ENCODE peak calls at places on chromosome 18, in ten cellular contexts. A, Q, R, Z, P, E, N, V, I and C are unnamed samples.

GRCh38 chr18:11163668-11164067 is 14.3 kb upstream of the PIEZO2 start:
- DNase-seq in A (peak; percentile 36), Q (no peak), R (no peak), Z (peak; percentile 44), P (no peak), E (no peak), N (no peak), V (peak; percentile 36), I (no peak), C (no peak)

GRCh38 chr18:76588591-76589303 is 93.7 kb upstream of the ZNF516 start:
- DNase-seq in A (no peak), Q (no peak), R (peak; percentile 82), Z (peak; percentile 72), P (no peak), E (no peak), N (no peak), V (no peak), I (no peak), C (no peak)

GRCh38 chr18:66971951-66972350 is 368.1 kb upstream of the CDH19 start:
- DNase-seq in A (no peak), Q (no peak), R (no peak), Z (no peak), P (no peak), E (no peak), N (no peak), V (no peak), I (no peak), C (no peak)

GRCh38 chr18:57209697-57210096 is 62.8 kb downstream of the BOD1L2 start:
- DNase-seq in A (no peak), Q (no peak), R (no peak), Z (no peak), P (no peak), E (no peak), N (no peak), V (no peak), I (no peak), C (no peak)

GRCh38 chr18:55018602-55019001 is 59.3 kb upstream of the CCDC68 start:
- DNase-seq in A (peak; percentile 68), Q (no peak), R (no peak), Z (no peak), P (no peak), E (no peak), N (no peak), V (no peak), I (no peak), C (no peak)

GRCh38 chr18:76213996-76214395 is 281.0 kb downstream of the ZNF516 start:
- DNase-seq in A (no peak), Q (no peak), R (no peak), Z (no peak), P (no peak), E (no peak), N (no peak), V (no peak), I (no peak), C (no peak)

GRCh38 chr18:1930291-1931270 is 640.7 kb downstream of the METTL4 start:
- DNase-seq in A (no peak), Q (no peak), R (no peak), Z (no peak), P (no peak), E (no peak), N (no peak), V (no peak), I (no peak), C (no peak)

GRCh38 chr18:70469916-70470315 is 181.1 kb downstream of the SOCS6 start:
- DNase-seq in A (no peak), Q (no peak), R (no peak), Z (peak; percentile 83), P (no peak), E (no peak), N (no peak), V (no peak), I (no peak), C (no peak)

GRCh38 chr18:73758446-73758845 is 389.2 kb downstream of the FBXO15 start:
- DNase-seq in A (peak; percentile 63), Q (no peak), R (no peak), Z (no peak), P (no peak), E (no peak), N (no peak), V (no peak), I (no peak), C (no peak)

GRCh38 chr18:79502785-79503184 is 107.1 kb downstream of the NFATC1 start:
- DNase-seq in A (peak; percentile 33), Q (peak; percentile 8), R (no peak), Z (no peak), P (no peak), E (no peak), N (no peak), V (no peak), I (no peak), C (no peak)

GRCh38 chr18:68919900-68920299 is 122.0 kb downstream of the CCDC102B start:
- DNase-seq in A (no peak), Q (no peak), R (no peak), Z (no peak), P (no peak), E (no peak), N (no peak), V (no peak), I (no peak), C (no peak)

GRCh38 chr18:44579028-44579692 is 101.5 kb upstream of the SETBP1 start:
- DNase-seq in A (peak; percentile 63), Q (peak; percentile 12), R (no peak), Z (no peak), P (no peak), E (no peak), N (no peak), V (peak; percentile 26), I (no peak), C (peak; percentile 7)

GRCh38 chr18:36015629-36016028 is 43.1 kb downstream of the RMP24 start:
- DNase-seq in A (no peak), Q (no peak), R (no peak), Z (no peak), P (no peak), E (no peak), N (no peak), V (no peak), I (no peak), C (peak; percentile 15)

GRCh38 chr18:22847392-22847791 is 85.7 kb upstream of the RBBP8 start:
- DNase-seq in A (peak; percentile 51), Q (no peak), R (no peak), Z (no peak), P (no peak), E (no peak), N (no peak), V (no peak), I (no peak), C (no peak)

GRCh38 chr18:63832470-63832869 is 55.0 kb upstream of the SERPINB2 start:
- DNase-seq in A (peak; percentile 86), Q (no peak), R (no peak), Z (no peak), P (no peak), E (no peak), N (no peak), V (no peak), I (no peak), C (no peak)

GRCh38 chr18:37261988-37262387 is 303.6 kb downstream of the CELF4 start:
- DNase-seq in A (no peak), Q (no peak), R (no peak), Z (no peak), P (no peak), E (no peak), N (no peak), V (no peak), I (no peak), C (no peak)

GRCh38 chr18:77102246-77103040 is 30.1 kb downstream of the MBP start:
- DNase-seq in A (peak; percentile 93), Q (no peak), R (no peak), Z (no peak), P (no peak), E (no peak), N (no peak), V (no peak), I (no peak), C (no peak)

GRCh38 chr18:23825978-23826405 is 136.7 kb downstream of the LAMA3 start:
- DNase-seq in A (peak; percentile 70), Q (no peak), R (no peak), Z (peak; percentile 83), P (peak; percentile 95), E (peak; percentile 50), N (peak; percentile 58), V (no peak), I (peak; percentile 87), C (no peak)

GRCh38 chr18:26963292-26963691 is 97.8 kb upstream of the AQP4 start:
- DNase-seq in A (no peak), Q (no peak), R (no peak), Z (no peak), P (no peak), E (no peak), N (no peak), V (peak; percentile 21), I (no peak), C (no peak)

GRCh38 chr18:58660915-58661314 is 10.3 kb upstream of the MALT1 start:
- DNase-seq in A (no peak), Q (no peak), R (no peak), Z (no peak), P (no peak), E (no peak), N (no peak), V (no peak), I (no peak), C (no peak)
- TF ChIP-seq POLR2A in A (no peak), Q (no peak), R (no peak), Z (no peak), P (no peak), E (no peak), N (no peak), V (no peak), I (no peak), C (peak; percentile 17)

GRCh38 chr18:41464278-41464677 is 490.8 kb upstream of the PIK3C3 start:
- DNase-seq in A (no peak), Q (no peak), R (no peak), Z (no peak), P (no peak), E (no peak), N (no peak), V (no peak), I (no peak), C (no peak)
- TF ChIP-seq POLR2A in A (no peak), Q (no peak), R (no peak), Z (no peak), P (no peak), E (no peak), N (no peak), V (no peak), I (no peak), C (no peak)

GRCh38 chr18:5628512-5629255 is 84.9 kb upstream of the EPB41L3 start:
- DNase-seq in A (peak; percentile 17), Q (no peak), R (peak; percentile 93), Z (peak; percentile 45), P (peak; percentile 39), E (peak; percentile 16), N (peak; percentile 47), V (peak; percentile 14), I (no peak), C (peak; percentile 28)
- TF ChIP-seq POLR2A in A (no peak), Q (no peak), R (no peak), Z (no peak), P (no peak), E (no peak), N (peak; percentile 18), V (no peak), I (no peak), C (no peak)

DNA sequence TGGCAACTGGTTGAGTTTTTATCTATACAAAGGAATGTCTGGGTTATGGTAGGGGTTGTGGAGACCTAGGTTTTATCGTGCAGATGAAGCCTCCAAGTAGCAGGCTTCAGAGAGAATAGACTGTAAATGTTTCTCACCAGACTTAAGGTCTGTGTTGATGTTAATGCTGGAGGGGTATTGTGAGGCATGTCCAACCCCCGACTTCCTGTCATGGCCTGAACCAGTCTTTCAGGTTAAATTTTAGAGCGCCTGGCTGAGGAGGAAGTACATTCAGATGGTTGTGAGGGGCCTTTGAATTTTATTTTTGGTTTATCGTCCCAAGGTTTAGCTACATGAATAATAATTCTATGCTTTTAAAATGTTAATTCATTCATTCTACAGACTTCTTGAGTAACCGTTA is 435.1 kb downstream of the DLGAP1 start:
- DNase-seq in A (no peak), Q (no peak), R (no peak), Z (no peak), P (no peak), E (no peak), N (no peak), V (no peak), I (no peak), C (no peak)
- TF ChIP-seq POLR2A in A (no peak), Q (no peak), R (no peak), Z (no peak), P (no peak), E (no peak), N (no peak), V (no peak), I (no peak), C (no peak)